ENCODE peak calls at places on chromosomes 1 and 21, in nine cellular contexts. P is NB4, A is brain microvascular endothelial cell, K is cardiac fibroblast, N is SK-N-SH, D is fibroblast of villous mesenchyme, Q is body of pancreas, X is BJ, H is fibroblast of lung. Z is an unnamed sample.

GRCh38 chr1:119003413-119004128 is 15.4 kb upstream of the TBX15 start:
- DNase-seq in P (no peak), A (no peak), K (no peak), N (no peak), D (no peak), Q (no peak), X (no peak), H (no peak), Z (no peak)

GRCh38 chr1:69077633-69078032 is 490.1 kb upstream of the LRRC7 start:
- DNase-seq in P (no peak), A (no peak), K (no peak), N (no peak), D (no peak), Q (no peak), X (no peak), H (no peak), Z (no peak)

GRCh38 chr1:191643060-191643459 is 515.2 kb upstream of the RGS18 start:
- DNase-seq in P (no peak), A (no peak), K (no peak), N (no peak), D (no peak), Q (no peak), X (no peak), H (no peak), Z (no peak)

GRCh38 chr1:59142663-59143487 is 154.0 kb upstream of the FGGY start:
- DNase-seq in P (peak; percentile 30), A (peak; percentile 88), K (peak; percentile 95), N (no peak), D (peak; percentile 75), Q (no peak), X (peak; percentile 83), H (peak; percentile 97), Z (peak; percentile 44)

GRCh38 chr1:177444997-177445746 is 274.4 kb downstream of the BRINP2 start:
- DNase-seq in P (no peak), A (no peak), K (no peak), N (no peak), D (no peak), Q (no peak), X (no peak), H (no peak), Z (no peak)

GRCh38 chr1:89703469-89703868 is 70.5 kb downstream of the LRRC8C start:
- DNase-seq in P (no peak), A (no peak), K (no peak), N (no peak), D (no peak), Q (no peak), X (no peak), H (no peak), Z (no peak)

GRCh38 chr1:219340796-219341195 is 167.1 kb downstream of the LYPLAL1 start:
- DNase-seq in P (no peak), A (peak; percentile 45), K (peak; percentile 15), N (no peak), D (no peak), Q (no peak), X (no peak), H (peak; percentile 90), Z (no peak)

GRCh38 chr1:85580046-85580411 is 532 bp upstream of the CCN1 start:
- DNase-seq in P (no peak), A (no peak), K (peak; percentile 77), N (peak; percentile 23), D (peak; percentile 71), Q (no peak), X (no peak), H (peak; percentile 88), Z (no peak)

GRCh38 chr1:44210595-44210994 is 2.7 kb upstream of the DMAP1 start:
- DNase-seq in P (no peak), A (no peak), K (no peak), N (no peak), D (no peak), Q (no peak), X (no peak), H (no peak), Z (no peak)

GRCh38 chr1:152049291-152050073 is 12.7 kb upstream of the S100A11 start:
- DNase-seq in P (peak; percentile 69), A (no peak), K (peak; percentile 78), N (no peak), D (peak; percentile 84), Q (no peak), X (no peak), H (peak; percentile 13), Z (no peak)

GRCh38 chr21:35226302-35226701 is 177.2 kb upstream of the RUNX1 start:
- DNase-seq in P (no peak), A (no peak), K (peak; percentile 81), N (no peak), D (peak; percentile 68), Q (no peak), X (peak; percentile 33), H (peak; percentile 52), Z (no peak)

GRCh38 chr1:46605242-46605641 is 1.2 kb upstream of the MKNK1 start:
- DNase-seq in P (peak; percentile 44), A (no peak), K (no peak), N (no peak), D (no peak), Q (no peak), X (no peak), H (no peak), Z (no peak)

GRCh38 chr1:21255284-21255942 is 34.9 kb downstream of the ECE1 start:
- DNase-seq in P (peak; percentile 83), A (peak; percentile 79), K (peak; percentile 88), N (peak; percentile 83), D (peak; percentile 86), Q (peak; percentile 89), X (no peak), H (peak; percentile 70), Z (peak; percentile 84)

GRCh38 chr1:23585321-23586022 is 26.2 kb upstream of the ID3 start:
- DNase-seq in P (peak; percentile 69), A (peak; percentile 94), K (peak; percentile 91), N (no peak), D (peak; percentile 99), Q (no peak), X (peak; percentile 98), H (peak; percentile 97), Z (no peak)
- H3K4me3 ChIP-seq in P (no peak overlapping the region), A (no peak overlapping the region), K (no peak overlapping the region), N (no peak overlapping the region), D (no peak overlapping the region), Q (no peak overlapping the region), X (no peak overlapping the region), H (no peak overlapping the region), Z (no peak overlapping the region)

DNA sequence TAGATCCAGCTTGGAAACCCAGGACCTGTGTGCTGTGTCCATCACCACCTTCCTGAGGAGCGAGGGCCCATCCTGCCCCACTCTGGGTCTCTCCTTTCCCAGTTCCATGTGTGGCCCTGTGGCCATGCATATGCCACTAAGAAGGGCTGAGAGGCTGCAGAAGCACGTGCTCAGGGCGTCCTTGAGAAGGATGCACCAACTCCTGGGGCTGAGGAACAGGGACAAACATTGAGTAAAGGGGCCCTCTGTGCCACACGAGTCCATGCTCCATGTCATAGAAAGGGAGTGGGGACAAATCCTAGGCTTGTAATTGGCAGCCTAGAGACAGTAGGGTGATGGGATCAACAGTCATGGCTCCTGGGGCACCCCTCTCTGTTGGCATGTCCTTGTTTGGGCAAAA is 8.4 kb downstream of the ETV3L start:
- DNase-seq in P (no peak), A (no peak), K (no peak), N (no peak), D (no peak), Q (no peak), X (no peak), H (no peak), Z (no peak)
- TF ChIP-seq CTCF in P (no peak), A (no peak), K (no peak), N (no peak), D (no peak), Q (no peak), X (no peak), H (no peak), Z (no peak)

GRCh38 chr1:39833616-39834015 is 45.0 kb upstream of the BMP8B start:
- DNase-seq in P (no peak), A (no peak), K (no peak), N (no peak), D (no peak), Q (no peak), X (no peak), H (no peak), Z (no peak)
- H3K4me3 ChIP-seq in P (no peak overlapping the region), A (no peak overlapping the region), K (no peak overlapping the region), N (no peak overlapping the region), D (no peak overlapping the region), Q (no peak overlapping the region), X (no peak overlapping the region), H (no peak overlapping the region), Z (no peak overlapping the region)

GRCh38 chr1:33988161-33988560 is 124.3 kb downstream of the HMGB4 start:
- DNase-seq in P (no peak), A (no peak), K (no peak), N (no peak), D (no peak), Q (no peak), X (no peak), H (no peak), Z (no peak)

GRCh38 chr1:33997127-33998047 is 133.5 kb downstream of the HMGB4 start:
- DNase-seq in P (no peak), A (no peak), K (no peak), N (no peak), D (no peak), Q (no peak), X (no peak), H (peak; percentile 50), Z (no peak)

GRCh38 chr1:33996281-33996680 is 132.4 kb downstream of the HMGB4 start:
- DNase-seq in P (no peak), A (no peak), K (no peak), N (no peak), D (no peak), Q (no peak), X (no peak), H (no peak), Z (no peak)

GRCh38 chr1:33993301-33993700 is 129.4 kb downstream of the HMGB4 start:
- DNase-seq in P (no peak), A (no peak), K (no peak), N (no peak), D (no peak), Q (no peak), X (no peak), H (no peak), Z (no peak)
- TF ChIP-seq CTCF in P (no peak), A (no peak), K (no peak), N (no peak), D (no peak), Q (no peak), X (no peak), H (no peak), Z (no peak)

GRCh38 chr1:207669469-207670111 is 24.7 kb downstream of the CR1L start:
- DNase-seq in P (no peak), A (no peak), K (no peak), N (no peak), D (no peak), Q (no peak), X (no peak), H (no peak), Z (no peak)
- H3K4me3 ChIP-seq in P (no peak overlapping the region), A (no peak overlapping the region), K (no peak overlapping the region), N (no peak overlapping the region), D (no peak overlapping the region), Q (no peak overlapping the region), X (no peak overlapping the region), H (no peak overlapping the region), Z (peak overlapping the region; percentile 22)

DNA sequence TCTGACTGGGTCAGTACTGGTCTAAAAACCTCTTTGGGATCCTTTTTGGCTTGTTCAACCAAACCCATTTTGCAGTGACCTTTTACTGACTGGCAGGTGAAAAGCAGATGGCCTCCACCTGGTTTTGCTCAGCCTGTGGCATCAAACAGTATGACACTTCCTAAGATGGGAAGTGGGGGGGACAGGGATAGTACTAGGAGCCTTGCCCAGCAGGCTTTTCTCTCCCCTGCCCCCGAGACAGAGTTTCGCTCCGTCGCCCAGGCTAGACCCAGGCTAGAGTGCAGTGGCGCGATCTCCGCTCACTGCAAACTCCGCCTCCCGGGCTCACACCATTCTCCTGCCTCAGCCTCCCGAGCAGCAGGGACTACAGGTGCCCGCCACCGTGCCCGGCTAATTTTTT is 18.3 kb downstream of the INTS3 start:
- DNase-seq in P (no peak), A (no peak), K (no peak), N (no peak), D (no peak), Q (no peak), X (no peak), H (no peak), Z (no peak)
- TF ChIP-seq CTCF in P (no peak), A (no peak), K (no peak), N (no peak), D (no peak), Q (no peak), X (no peak), H (no peak), Z (no peak)